ENCODE peak calls at places on chromosomes 4 and X, in six cellular contexts. E, G, L, Y, I and V are unnamed samples.

GRCh38 chr4:40143926-40144508 is 52.8 kb upstream of the RHOH start:
- DNase-seq in E (no peak), G (peak), L (no peak), Y (no peak), I (no peak), V (no peak)

GRCh38 chr4:74109116-74109791 is 10.3 kb upstream of the CXCL2 start:
- DNase-seq in E (no peak), G (no peak), L (no peak), Y (no peak), I (no peak), V (no peak)

GRCh38 chrX:154411322-154411980 is at the start of gene TAFAZZIN:
- DNase-seq in E (peak), G (peak), L (peak), Y (peak), I (no peak), V (peak)

GRCh38 chr4:90159193-90159592 is 32.0 kb downstream of the CCSER1 start:
- DNase-seq in E (no peak), G (no peak), L (no peak), Y (no peak), I (no peak), V (no peak)

GRCh38 chr4:43316813-43317212 is 424.3 kb downstream of the GRXCR1 start:
- DNase-seq in E (no peak), G (peak), L (no peak), Y (no peak), I (no peak), V (no peak)

GRCh38 chr4:176789955-176790354 is 2.8 kb downstream of the VEGFC start:
- DNase-seq in E (no peak), G (peak), L (no peak), Y (peak), I (no peak), V (peak)

GRCh38 chr4:82745173-82745842 is 53.3 kb downstream of the SCD5 start:
- DNase-seq in E (no peak), G (no peak), L (no peak), Y (no peak), I (no peak), V (no peak)

GRCh38 chr4:169861592-169861991 is 103.8 kb upstream of the HPF1 start:
- DNase-seq in E (no peak), G (no peak), L (no peak), Y (no peak), I (no peak), V (no peak)

GRCh38 chrX:46260502-46260901 is 284.7 kb downstream of the ZNF674 start:
- DNase-seq in E (no peak), G (no peak), L (no peak), Y (no peak), I (no peak), V (no peak)

GRCh38 chr4:161629694-161630441 is 533.9 kb downstream of the FSTL5 start:
- DNase-seq in E (no peak), G (no peak), L (no peak), Y (no peak), I (no peak), V (no peak)

GRCh38 chr4:155889036-155889793 is 14.3 kb upstream of the TDO2 start:
- DNase-seq in E (no peak), G (no peak), L (no peak), Y (no peak), I (peak), V (no peak)

GRCh38 chrX:153689654-153690465 is 2.1 kb downstream of the SLC6A8 start:
- DNase-seq in E (no peak), G (no peak), L (no peak), Y (peak), I (no peak), V (no peak)

GRCh38 chr4:66465111-66465510 is 794.8 kb upstream of the EPHA5 start:
- DNase-seq in E (no peak), G (no peak), L (no peak), Y (no peak), I (no peak), V (no peak)

GRCh38 chr4:140150886-140151699 is 2.9 kb downstream of the MAML3 start:
- DNase-seq in E (peak), G (no peak), L (peak), Y (peak), I (no peak), V (peak)

GRCh38 chr4:44738615-44739014 is 12.3 kb upstream of the GNPDA2 start:
- DNase-seq in E (no peak), G (no peak), L (no peak), Y (no peak), I (no peak), V (no peak)

GRCh38 chr4:109572154-109572553 is 12.1 kb downstream of the MCUB start:
- DNase-seq in E (no peak), G (no peak), L (no peak), Y (no peak), I (no peak), V (no peak)

GRCh38 chrX:97039363-97040029 is 155.8 kb downstream of the RPA4 start:
- DNase-seq in E (no peak), G (no peak), L (no peak), Y (no peak), I (peak), V (no peak)

GRCh38 chr4:172758586-172759340 is 409.8 kb upstream of the GALNT7 start:
- DNase-seq in E (no peak), G (no peak), L (no peak), Y (no peak), I (no peak), V (no peak)

DNA sequence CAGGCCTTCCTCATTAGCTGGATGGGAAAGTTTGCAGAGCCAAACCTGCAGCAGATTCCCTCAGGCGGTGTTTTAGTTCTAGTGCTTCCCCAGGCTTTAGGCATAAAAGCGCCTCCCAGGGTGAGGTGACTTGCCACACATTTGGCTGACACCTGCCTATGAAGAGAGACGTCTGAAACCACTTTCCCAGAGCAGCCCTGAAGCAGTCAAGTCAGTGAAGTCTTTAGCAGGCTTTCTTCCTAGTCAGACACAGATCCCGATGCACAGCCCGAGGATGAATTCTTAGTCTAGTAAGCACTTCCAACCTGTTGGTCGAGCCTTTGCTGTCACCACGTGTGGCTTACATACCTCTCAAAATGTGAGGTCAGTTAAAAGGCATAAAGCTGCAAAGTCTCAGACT is 484.1 kb downstream of the SMARCA1 start:
- DNase-seq in E (no peak), G (no peak), L (no peak), Y (no peak), I (no peak), V (no peak)
- TF ChIP-seq TAF1 in E (no peak), G (no peak), L (no peak), Y (no peak), I (no peak), V (no peak)

GRCh38 chr4:75248770-75249467 is 265.3 kb downstream of the RCHY1 start:
- DNase-seq in E (no peak), G (no peak), L (no peak), Y (no peak), I (no peak), V (no peak)

GRCh38 chr4:75249739-75250138 is 264.5 kb downstream of the RCHY1 start:
- DNase-seq in E (no peak), G (no peak), L (no peak), Y (no peak), I (no peak), V (no peak)

GRCh38 chr4:75243570-75243969 is 270.6 kb downstream of the RCHY1 start:
- DNase-seq in E (no peak), G (no peak), L (no peak), Y (no peak), I (no peak), V (no peak)

GRCh38 chr4:75244325-75244724 is 269.9 kb downstream of the RCHY1 start:
- DNase-seq in E (no peak), G (no peak), L (no peak), Y (no peak), I (no peak), V (no peak)
- TF ChIP-seq POLR2A in E (no peak), G (no peak), L (no peak), Y (no peak), I (no peak), V (no peak)

GRCh38 chr4:105923507-105924238 is 28.4 kb downstream of the NPNT start:
- DNase-seq in E (no peak), G (no peak), L (no peak), Y (no peak), I (no peak), V (no peak)
- TF ChIP-seq POLR2AphosphoS5 in E (no peak), G (no peak), L (no peak), Y (no peak), I (no peak), V (no peak)

GRCh38 chrX:44897539-44897938 is 24.6 kb downstream of the KDM6A start:
- DNase-seq in E (no peak), G (no peak), L (no peak), Y (no peak), I (no peak), V (no peak)

GRCh38 chrX:44896566-44897186 is 23.7 kb downstream of the KDM6A start:
- DNase-seq in E (no peak), G (no peak), L (no peak), Y (no peak), I (no peak), V (no peak)

GRCh38 chrX:44903842-44904530 is 31.0 kb downstream of the KDM6A start:
- DNase-seq in E (no peak), G (no peak), L (no peak), Y (no peak), I (no peak), V (no peak)

GRCh38 chrX:44903107-44903506 is 30.1 kb downstream of the KDM6A start:
- DNase-seq in E (no peak), G (peak), L (no peak), Y (peak), I (no peak), V (no peak)

DNA sequence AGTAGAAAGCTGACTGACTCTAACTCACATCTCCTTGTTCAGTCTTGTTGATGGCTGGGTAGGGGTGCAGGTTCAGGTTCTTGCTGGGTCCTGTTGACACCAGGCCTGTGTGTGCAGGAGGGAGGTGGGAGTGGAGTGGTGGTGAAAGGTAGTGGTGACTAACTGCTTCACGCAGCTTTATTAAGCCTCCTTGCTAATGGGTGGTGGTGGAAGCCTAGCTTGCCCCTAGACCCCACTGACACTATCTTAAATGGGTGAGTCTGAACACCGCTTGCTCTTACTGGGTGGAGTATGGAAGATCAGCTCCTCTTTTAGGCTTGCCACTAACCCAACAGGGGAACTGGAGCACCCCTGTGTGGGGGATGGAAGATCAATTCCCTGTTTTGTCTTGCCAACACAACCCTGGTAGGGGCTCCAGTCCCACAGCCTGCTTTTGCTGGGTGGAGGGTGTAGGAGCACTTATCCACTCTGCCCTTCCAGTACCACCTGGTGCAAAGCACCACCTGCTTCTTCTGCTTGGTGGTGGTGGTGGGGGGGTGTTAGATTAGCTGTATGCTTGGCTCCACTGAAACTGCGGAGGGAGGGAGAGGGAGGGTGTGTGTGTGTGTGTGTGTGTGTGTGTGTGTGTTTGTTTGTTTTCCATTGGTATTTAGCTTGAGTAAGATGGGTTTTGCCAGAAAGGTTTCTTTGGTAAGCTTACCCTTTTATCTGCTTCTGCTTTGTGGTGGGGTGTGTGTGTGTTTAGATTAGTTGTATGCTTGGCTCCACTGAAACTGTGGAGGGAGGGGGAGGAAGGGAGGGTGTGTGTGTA is 25.6 kb downstream of the KDM6A start:
- DNase-seq in E (no peak), G (peak), L (peak), Y (no peak), I (no peak), V (no peak)
- TF ChIP-seq TAF1 in E (no peak), G (no peak), L (no peak), Y (no peak), I (no peak), V (no peak)

GRCh38 chrX:41923257-41923924 is at the start of gene CASK:
- DNase-seq in E (peak), G (peak), L (peak), Y (peak), I (peak), V (peak)
- TF ChIP-seq POLR2A in E (no peak), G (no peak), L (peak), Y (no peak), I (no peak), V (no peak)

DNA sequence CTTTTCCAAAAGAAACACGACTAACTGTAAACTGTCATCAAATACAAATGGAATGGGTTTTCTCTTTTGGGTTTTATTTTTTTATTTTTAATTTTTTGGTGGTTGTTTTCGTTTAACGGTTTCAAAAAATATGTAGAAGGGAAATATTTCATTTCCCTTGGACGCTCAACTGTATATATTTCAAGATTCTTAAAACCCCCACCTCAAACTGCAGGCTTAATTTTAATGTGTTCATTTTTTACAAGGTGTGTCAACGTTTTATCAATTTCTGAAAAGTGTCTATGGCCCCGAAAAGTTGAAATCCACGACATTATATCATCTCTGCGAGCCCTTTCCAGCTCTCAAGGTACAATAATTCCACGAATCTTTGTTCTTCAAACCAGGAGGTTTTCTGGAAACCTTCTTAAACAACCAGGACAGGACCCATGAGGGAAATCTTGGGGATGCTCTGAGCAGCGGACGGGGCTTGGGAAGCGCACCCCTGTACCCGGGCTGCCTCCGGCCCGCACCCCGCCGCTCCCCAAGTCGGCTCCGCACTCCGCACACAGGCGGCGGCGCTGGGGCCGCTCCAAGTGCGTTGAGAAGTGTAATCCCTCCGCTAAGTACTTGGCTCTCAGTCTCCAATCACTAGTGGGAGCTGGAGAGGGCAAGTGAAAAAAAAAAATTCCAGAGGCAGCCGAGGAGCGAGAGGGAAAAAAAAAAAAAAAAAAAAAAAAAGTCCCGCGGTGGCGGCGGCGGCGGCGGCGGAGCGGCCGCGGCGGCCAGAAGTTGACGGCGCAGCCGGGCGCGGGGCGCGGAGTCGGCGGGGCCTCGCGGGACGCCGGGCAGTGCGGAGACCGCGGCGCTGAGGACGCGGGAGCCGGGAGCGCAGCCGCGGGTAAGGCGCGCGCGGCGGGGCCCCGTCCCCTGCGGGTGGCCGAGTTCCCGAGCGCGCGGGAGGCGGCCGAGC is at the start of gene BMPR1B:
- DNase-seq in E (peak), G (no peak), L (peak), Y (no peak), I (no peak), V (no peak)
- TF ChIP-seq POLR2AphosphoS5 in E (no peak), G (no peak), L (no peak), Y (no peak), I (no peak), V (no peak)

DNA sequence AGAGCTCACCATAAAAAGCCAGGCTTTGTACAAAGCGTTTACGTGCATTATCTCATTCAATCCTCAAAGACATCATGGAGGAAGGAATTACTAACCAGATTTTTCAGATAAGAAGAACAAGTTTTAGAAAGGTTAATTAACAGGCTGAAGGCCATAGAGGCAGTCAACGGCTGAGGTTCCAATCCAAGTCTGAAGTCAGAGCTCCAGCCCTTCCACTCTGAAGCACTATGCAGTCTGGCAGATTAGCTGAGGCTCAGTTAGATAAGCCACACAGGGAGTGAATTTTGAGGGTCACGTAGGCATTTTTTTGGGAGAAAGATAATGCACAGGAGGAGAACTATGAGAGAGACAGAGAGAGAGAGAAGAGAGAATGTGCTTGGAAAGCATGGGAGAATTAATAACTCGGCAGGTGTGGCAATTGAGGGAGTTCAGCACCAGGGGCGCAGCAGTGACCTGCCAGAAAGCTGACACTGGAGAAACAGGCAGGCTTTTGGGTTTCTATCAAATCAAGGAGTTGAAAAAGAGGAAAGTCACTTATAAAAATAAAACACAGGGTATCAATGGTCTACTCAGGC is 116.5 kb upstream of the NAP1L5 start:
- DNase-seq in E (no peak), G (no peak), L (no peak), Y (no peak), I (no peak), V (no peak)
- TF ChIP-seq TAF1 in E (no peak), G (no peak), L (no peak), Y (no peak), I (no peak), V (no peak)

DNA sequence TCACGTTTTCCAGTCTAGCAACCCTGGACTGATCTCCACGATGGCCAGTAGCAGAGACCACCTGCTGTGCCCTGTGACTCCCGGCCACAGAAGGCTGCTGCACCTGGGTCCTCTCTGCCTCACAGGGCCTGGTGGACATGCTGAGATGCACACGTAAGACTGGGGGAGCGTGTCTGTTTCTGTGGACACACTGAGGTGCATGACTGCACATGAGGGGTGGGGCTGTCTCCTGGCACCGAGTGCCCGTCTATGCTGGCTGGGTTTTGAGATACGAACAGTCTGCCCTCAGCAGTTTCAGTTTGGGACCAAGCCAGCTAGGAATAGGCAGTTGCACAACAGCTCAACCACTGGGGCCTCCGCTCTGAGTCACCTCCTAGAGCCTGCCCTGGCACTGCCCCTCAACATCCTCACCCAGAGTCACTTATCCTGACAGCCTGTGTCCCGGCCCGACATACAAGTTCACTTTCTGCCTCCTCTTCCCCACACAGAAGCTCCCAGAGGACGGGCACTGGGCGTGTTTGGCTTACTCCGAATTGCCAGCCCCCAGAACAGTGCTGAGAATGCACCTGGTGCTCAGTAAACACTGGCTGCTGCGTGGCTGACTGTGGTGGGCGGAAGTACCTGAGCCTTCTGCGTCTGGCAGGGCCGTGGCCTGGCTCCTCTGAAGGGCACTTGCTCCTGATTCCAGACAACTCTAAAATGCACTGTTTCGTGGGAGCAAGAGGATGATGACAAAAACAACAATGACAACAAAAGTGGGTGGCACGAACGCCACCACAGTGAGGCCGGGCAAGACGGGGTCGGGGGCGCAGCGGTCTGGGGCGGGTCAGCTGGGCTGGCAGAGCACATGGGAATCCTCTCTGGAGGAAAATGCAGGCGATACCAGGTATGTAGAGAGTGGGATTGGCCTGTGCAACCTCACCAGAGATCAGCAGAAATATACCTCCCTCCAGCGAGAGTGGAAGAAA is 30.9 kb downstream of the RNF212 start:
- DNase-seq in E (no peak), G (no peak), L (no peak), Y (no peak), I (no peak), V (no peak)
- TF ChIP-seq POLR2A in E (no peak), G (no peak), L (no peak), Y (no peak), I (no peak), V (no peak)

GRCh38 chr4:47525154-47525819 is 40.2 kb downstream of the ATP10D start:
- DNase-seq in E (no peak), G (no peak), L (no peak), Y (no peak), I (no peak), V (no peak)
- TF ChIP-seq POLR2AphosphoS5 in E (no peak), G (no peak), L (no peak), Y (no peak), I (no peak), V (no peak)